ENCODE peak calls at places on chromosome 21, in four cellular contexts. M, O, B and X are unnamed samples.
A peak's percentile ranks its signal among the peaks of the same experiment; 100 is the strongest.

GRCh38 chr21:43827015-43827611 is 37.7 kb downstream of the RRP1 start:
- DNase-seq in M (no peak), O (no peak), B (no peak), X (no peak)

GRCh38 chr21:45401916-45402900 is 2.8 kb upstream of the COL18A1 start:
- DNase-seq in M (no peak), O (no peak), B (no peak), X (no peak)

GRCh38 chr21:45724345-45724961 is 80.9 kb downstream of the PCBP3 start:
- DNase-seq in M (no peak), O (no peak), B (no peak), X (no peak)

GRCh38 chr21:38244407-38244787 is 12.4 kb upstream of the KCNJ15 start:
- DNase-seq in M (no peak), O (no peak), B (no peak), X (no peak)

GRCh38 chr21:14358775-14359174 is 24.2 kb downstream of the HSPA13 start:
- DNase-seq in M (no peak), O (no peak), B (no peak), X (no peak)

GRCh38 chr21:45070970-45071369 is 3.4 kb upstream of the ADARB1 start:
- DNase-seq in M (no peak), O (no peak), B (no peak), X (no peak)

GRCh38 chr21:44455524-44456206 is 355 bp downstream of the LRRC3 start:
- DNase-seq in M (no peak), O (peak; percentile 31), B (no peak), X (peak; percentile 73)

GRCh38 chr21:38811257-38811656 is 5.5 kb downstream of the ETS2 start:
- DNase-seq in M (no peak), O (no peak), B (no peak), X (no peak)

GRCh38 chr21:18636897-18637296 is 233.3 kb upstream of the TMPRSS15 start:
- DNase-seq in M (no peak), O (no peak), B (no peak), X (no peak)

GRCh38 chr21:14073615-14074014 is 137.1 kb downstream of the LIPI start:
- DNase-seq in M (no peak), O (no peak), B (no peak), X (no peak)

GRCh38 chr21:38037416-38037815 is 121.2 kb upstream of the KCNJ6 start:
- DNase-seq in M (no peak), O (no peak), B (no peak), X (no peak)

GRCh38 chr21:46229133-46229922 is 754 bp upstream of the LSS start:
- DNase-seq in M (no peak), O (peak; percentile 74), B (peak; percentile 62), X (peak; percentile 53)

GRCh38 chr21:45923146-45923545 is 58.4 kb upstream of the COL6A1 start:
- DNase-seq in M (no peak), O (peak; percentile 49), B (no peak), X (no peak)

GRCh38 chr21:44086636-44087425 is 20.4 kb upstream of the PWP2 start:
- DNase-seq in M (no peak), O (no peak), B (no peak), X (no peak)

GRCh38 chr21:39048574-39048973 is 134.7 kb downstream of the PSMG1 start:
- DNase-seq in M (no peak), O (no peak), B (no peak), X (no peak)

GRCh38 chr21:46605759-46606426 is 1.0 kb upstream of the S100B start:
- DNase-seq in M (peak; percentile 32), O (peak; percentile 13), B (peak; percentile 79), X (peak; percentile 65)

GRCh38 chr21:41445465-41445862 is 19.4 kb downstream of the MX1 start:
- DNase-seq in M (no peak), O (no peak), B (no peak), X (no peak)

GRCh38 chr21:41442496-41443186 is 16.6 kb downstream of the MX1 start:
- DNase-seq in M (no peak), O (no peak), B (no peak), X (no peak)

GRCh38 chr21:41443562-41443961 is 17.5 kb downstream of the MX1 start:
- DNase-seq in M (no peak), O (no peak), B (no peak), X (no peak)

GRCh38 chr21:41446571-41446970 is 20.5 kb downstream of the MX1 start:
- DNase-seq in M (no peak), O (no peak), B (no peak), X (no peak)

DNA sequence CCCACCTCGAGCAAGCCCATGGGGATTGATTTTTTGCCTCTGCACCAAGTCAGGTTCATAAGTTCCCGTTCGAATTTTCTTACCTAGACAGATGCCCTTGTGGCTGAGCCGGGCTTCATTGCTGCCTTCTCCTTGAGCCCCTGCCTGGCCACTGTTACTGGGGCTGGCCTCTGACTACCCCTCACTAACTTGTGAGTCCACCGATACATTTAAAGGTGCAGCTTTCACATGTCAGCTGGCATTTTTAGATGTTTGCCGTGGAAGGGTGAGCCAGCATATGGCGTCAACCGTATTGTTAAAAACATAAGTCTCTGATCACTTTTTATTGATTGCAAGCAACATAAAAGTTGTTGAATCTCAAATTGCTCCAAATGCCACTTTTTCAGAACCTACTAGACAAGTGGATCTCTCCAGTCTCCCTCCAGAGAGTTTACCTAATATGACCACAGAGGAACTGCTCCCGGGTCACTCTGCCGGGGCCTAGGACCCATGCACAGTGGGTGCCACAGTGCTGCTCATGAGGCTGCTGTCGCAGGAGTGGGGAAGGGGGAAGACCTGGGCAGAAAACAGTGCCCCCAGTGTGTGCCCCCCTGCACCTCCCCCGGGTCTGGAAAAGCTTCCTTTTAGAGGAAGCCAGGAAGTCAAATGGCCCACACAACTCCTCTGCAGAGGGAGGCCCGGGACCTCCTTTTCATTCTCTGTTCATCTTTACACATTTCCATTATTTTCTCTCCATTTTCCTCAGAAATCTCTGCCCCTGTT is 18.8 kb downstream of the MX1 start:
- DNase-seq in M (no peak), O (no peak), B (no peak), X (no peak)
- TF ChIP-seq SPI1 in M (no peak), O (no peak), B (no peak), X (no peak)

GRCh38 chr21:34615487-34615814 is 538 bp upstream of the RCAN1 start:
- DNase-seq in M (no peak), O (no peak), B (no peak), X (no peak)

GRCh38 chr21:34621434-34622000 is 6.6 kb upstream of the RCAN1 start:
- DNase-seq in M (no peak), O (no peak), B (no peak), X (no peak)

GRCh38 chr21:34623519-34623918 is 8.6 kb upstream of the RCAN1 start:
- DNase-seq in M (no peak), O (no peak), B (no peak), X (no peak)

GRCh38 chr21:34617753-34618339 is 2.9 kb upstream of the RCAN1 start:
- DNase-seq in M (no peak), O (no peak), B (no peak), X (no peak)

DNA sequence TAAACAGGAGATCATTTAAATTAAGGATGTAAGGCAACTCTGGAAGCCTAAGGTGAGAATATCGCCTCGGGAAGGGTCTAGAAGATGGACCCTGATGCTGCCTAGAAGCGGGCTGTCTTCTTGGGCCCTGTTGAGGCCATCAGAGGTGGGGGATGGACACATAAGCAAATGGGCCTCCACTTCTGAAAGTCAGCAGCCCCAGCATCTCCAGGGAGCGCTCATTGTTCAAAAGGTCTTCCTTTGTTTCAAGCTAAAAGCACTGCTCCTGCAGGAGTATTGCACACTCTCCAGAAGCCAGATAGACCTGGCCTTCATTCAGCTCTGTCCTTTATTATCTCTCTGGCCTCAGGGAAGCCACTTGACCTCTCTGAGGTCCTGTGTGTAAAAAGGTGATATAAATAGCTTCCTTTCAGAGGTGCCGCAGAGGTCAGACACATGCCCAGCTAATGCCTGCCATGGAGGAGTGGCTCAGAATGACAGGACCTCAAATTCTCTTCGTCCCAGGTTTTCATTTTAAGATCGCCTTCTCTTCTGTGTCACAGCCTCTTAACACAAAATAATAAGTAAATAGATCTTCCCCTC is 5.3 kb upstream of the RCAN1 start:
- DNase-seq in M (no peak), O (no peak), B (no peak), X (no peak)
- TF ChIP-seq SPI1 in M (no peak), O (no peak), B (no peak), X (no peak)

GRCh38 chr21:28237661-28238060 is 755.0 kb downstream of the LTN1 start:
- DNase-seq in M (no peak), O (no peak), B (no peak), X (no peak)
- TF ChIP-seq SPI1 in M (no peak), O (no peak), B (no peak), X (no peak)

GRCh38 chr21:42654179-42654912 is 925 bp downstream of the PDE9A start:
- DNase-seq in M (no peak), O (no peak), B (no peak), X (no peak)
- TF ChIP-seq SPI1 in M (no peak), O (no peak), B (no peak), X (no peak)

DNA sequence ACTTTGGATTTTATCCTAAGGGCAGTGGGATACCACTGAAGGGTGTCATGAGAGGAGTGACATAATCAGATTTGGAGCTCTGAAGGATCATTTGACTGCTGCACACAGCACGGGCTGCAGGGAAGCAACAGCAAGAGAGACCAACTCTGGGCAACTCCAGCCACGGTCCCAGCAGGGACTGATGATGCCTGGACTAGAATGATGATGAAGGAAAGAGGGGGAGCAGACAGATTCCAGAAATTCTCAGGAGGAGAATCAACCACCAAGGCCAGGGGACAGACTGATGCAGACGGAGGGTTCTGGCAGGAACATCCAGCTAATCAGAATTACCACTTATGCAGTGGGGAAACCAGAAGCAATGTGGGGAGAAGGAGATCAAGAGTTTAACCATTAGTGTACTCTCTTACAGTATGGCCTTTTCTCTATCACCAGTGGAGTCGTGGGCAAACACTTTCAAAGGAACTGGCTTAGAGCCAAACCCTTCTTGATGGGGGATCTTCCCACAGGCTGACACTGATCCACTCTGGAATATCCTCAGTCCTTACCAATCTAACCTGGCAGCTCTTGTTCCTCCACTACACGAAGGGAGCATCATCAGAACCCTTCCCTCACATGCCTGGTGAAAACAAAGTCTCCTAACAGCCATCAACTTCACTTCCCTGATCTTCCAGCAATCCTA is 3.3 kb downstream of the URB1 start:
- DNase-seq in M (no peak), O (no peak), B (no peak), X (no peak)
- TF ChIP-seq SPI1 in M (no peak), O (no peak), B (no peak), X (no peak)

GRCh38 chr21:17513214-17514123 is 626 bp downstream of the CXADR start:
- DNase-seq in M (no peak), O (no peak), B (no peak), X (peak; percentile 27)
- TF ChIP-seq SPI1 in M (no peak), O (no peak), B (no peak), X (no peak)

DNA sequence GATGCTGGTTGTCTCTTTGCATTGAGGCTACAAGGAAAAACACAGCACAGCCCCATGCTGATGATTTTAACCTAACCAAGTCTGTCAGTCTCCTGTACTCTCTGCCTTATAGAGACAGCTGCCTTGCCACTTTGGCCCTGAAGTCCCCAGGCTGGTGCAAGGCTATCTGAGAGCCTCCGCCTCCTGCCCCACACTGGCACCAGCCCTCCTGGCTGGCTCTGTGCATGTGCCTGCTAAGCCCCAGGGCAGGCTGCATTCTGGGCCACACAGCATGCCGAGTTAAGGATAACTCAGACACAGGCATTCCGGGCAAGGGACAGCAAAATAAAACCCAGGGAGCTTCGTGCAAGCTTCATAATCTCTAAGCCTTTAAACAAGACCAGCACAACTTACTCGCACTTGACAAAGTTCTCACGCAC is 910 bp downstream of the RUNX1 start:
- DNase-seq in M (no peak), O (no peak), B (peak; percentile 29), X (no peak)
- TF ChIP-seq SPI1 in M (no peak), O (no peak), B (no peak), X (no peak)

GRCh38 chr21:36126621-36127110 is 8.2 kb upstream of the CBR3 start:
- DNase-seq in M (no peak), O (no peak), B (no peak), X (no peak)
- TF ChIP-seq SPI1 in M (no peak), O (no peak), B (no peak), X (no peak)